ENCODE peak calls at places on chromosomes 2 and 18, in four cellular contexts. A, M, H and U are unnamed samples.

GRCh38 chr2:191166111-191166755 is 15.4 kb upstream of the STAT4 start:
- DNase-seq in A (peak), M (no peak), H (no peak), U (no peak)

GRCh38 chr2:195312662-195313061 is 344.4 kb upstream of the SLC39A10 start:
- DNase-seq in A (no peak), M (peak), H (no peak), U (no peak)

GRCh38 chr18:77108001-77108692 is 24.4 kb downstream of the MBP start:
- DNase-seq in A (peak), M (peak), H (peak), U (peak)

GRCh38 chr2:236866542-236867340 is 218.9 kb upstream of the COPS8 start:
- DNase-seq in A (no peak), M (no peak), H (peak), U (no peak)

GRCh38 chr2:28683100-28683706 is 68.4 kb upstream of the PPP1CB start:
- DNase-seq in A (peak), M (no peak), H (peak), U (no peak)

GRCh38 chr2:204357175-204357695 is 188.0 kb upstream of the PARD3B start:
- DNase-seq in A (no peak), M (no peak), H (no peak), U (no peak)

GRCh38 chr2:61016392-61017002 is 1.0 kb upstream of the PEX13 start:
- DNase-seq in A (no peak), M (peak), H (no peak), U (peak)

GRCh38 chr18:36396190-36396589 is 98.7 kb downstream of the FHOD3 start:
- DNase-seq in A (no peak), M (no peak), H (no peak), U (no peak)

GRCh38 chr2:73175663-73176204 is 26.6 kb upstream of the NOTO start:
- DNase-seq in A (peak), M (peak), H (peak), U (peak)

GRCh38 chr2:38056216-38056615 is 19.7 kb downstream of the CYP1B1 start:
- DNase-seq in A (no peak), M (no peak), H (no peak), U (no peak)

GRCh38 chr2:33681333-33681732 is 82.2 kb upstream of the FAM98A start:
- DNase-seq in A (no peak), M (no peak), H (no peak), U (no peak)
- TF ChIP-seq CTCF in A (peak), M (no peak), H (no peak), U (no peak)

GRCh38 chr18:27363918-27364317 is 178.8 kb upstream of the CHST9 start:
- DNase-seq in A (no peak), M (no peak), H (no peak), U (no peak)
- TF ChIP-seq CTCF in A (peak), M (peak), H (no peak), U (no peak)

GRCh38 chr2:235521844-235522243 is 28.0 kb downstream of the AGAP1 start:
- DNase-seq in A (no peak), M (no peak), H (no peak), U (no peak)
- TF ChIP-seq CTCF in A (no peak), M (no peak), H (no peak), U (no peak)

GRCh38 chr2:117351396-117351795 is 463.1 kb upstream of the DDX18 start:
- DNase-seq in A (no peak), M (no peak), H (no peak), U (no peak)
- TF ChIP-seq CTCF in A (no peak), M (no peak), H (no peak), U (no peak)

GRCh38 chr2:229578052-229578846 is 136.1 kb downstream of the DNER start:
- DNase-seq in A (no peak), M (no peak), H (no peak), U (no peak)
- TF ChIP-seq CTCF in A (no peak), M (no peak), H (no peak), U (no peak)

GRCh38 chr18:24731158-24731557 is 270.7 kb downstream of the HRH4 start:
- DNase-seq in A (no peak), M (peak), H (no peak), U (no peak)

GRCh38 chr18:24736686-24737085 is 276.2 kb downstream of the HRH4 start:
- DNase-seq in A (no peak), M (no peak), H (no peak), U (no peak)

GRCh38 chr18:24735504-24736243 is 275.2 kb downstream of the HRH4 start:
- DNase-seq in A (no peak), M (no peak), H (no peak), U (no peak)

GRCh38 chr18:24731981-24732380 is 271.5 kb downstream of the HRH4 start:
- DNase-seq in A (no peak), M (no peak), H (no peak), U (no peak)

GRCh38 chr18:24734058-24734457 is 273.6 kb downstream of the HRH4 start:
- DNase-seq in A (no peak), M (no peak), H (no peak), U (peak)
- TF ChIP-seq CTCF in A (peak), M (no peak), H (no peak), U (no peak)

GRCh38 chr2:9423100-9423921 is at the start of the genes CPSF3 and ITGB1BP1:
- DNase-seq in A (peak), M (peak), H (peak), U (peak)

GRCh38 chr2:9424447-9425164 is 1.2 kb downstream of the CPSF3 start:
- DNase-seq in A (no peak), M (peak), H (no peak), U (peak)

GRCh38 chr2:9423922-9424272 is 443 bp downstream of the CPSF3 start:
- DNase-seq in A (no peak), M (peak), H (no peak), U (peak)

GRCh38 chr2:9420495-9420894 is 2.8 kb downstream of the ITGB1BP1 start:
- DNase-seq in A (no peak), M (no peak), H (no peak), U (no peak)

DNA sequence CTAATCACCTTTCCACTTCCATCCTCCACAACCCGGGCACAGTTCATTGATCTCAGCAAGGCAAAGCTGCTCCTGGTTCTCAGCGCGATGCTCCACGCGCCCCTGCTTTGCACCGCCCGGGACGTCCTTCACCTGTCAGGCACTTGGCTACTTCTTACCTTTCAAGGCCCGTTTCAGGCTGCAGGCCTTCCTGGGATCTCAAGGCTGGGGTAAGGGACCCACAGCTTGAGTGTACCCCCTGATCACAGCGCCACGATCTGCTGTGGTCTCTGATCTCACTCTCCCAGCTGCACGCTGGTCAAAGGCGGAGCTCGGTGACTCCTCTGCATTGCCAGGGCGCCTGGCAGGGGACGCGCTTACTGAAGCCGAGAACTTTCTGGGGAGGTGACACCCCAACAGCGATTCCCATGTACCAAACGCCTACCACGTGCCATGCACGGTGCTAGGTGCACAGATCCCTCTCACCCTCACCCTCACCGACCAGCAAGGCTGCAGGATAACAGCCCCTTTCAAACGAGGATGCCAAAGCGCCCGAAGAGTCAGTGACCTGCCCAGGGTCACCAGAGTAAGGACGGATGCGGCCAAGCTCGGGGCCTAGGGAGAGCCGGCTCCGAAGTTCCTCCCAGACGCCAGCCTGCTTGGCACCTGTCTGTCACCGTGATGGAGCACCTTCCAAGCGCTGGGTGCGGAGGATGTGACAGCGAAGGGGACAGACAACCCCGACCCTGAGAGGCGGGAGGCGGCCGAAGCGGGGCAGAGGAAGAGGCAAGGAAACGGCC is 818 bp downstream of the ITGB1BP1 start:
- DNase-seq in A (peak), M (peak), H (peak), U (peak)
- TF ChIP-seq CTCF in A (no peak), M (no peak), H (no peak), U (no peak)

DNA sequence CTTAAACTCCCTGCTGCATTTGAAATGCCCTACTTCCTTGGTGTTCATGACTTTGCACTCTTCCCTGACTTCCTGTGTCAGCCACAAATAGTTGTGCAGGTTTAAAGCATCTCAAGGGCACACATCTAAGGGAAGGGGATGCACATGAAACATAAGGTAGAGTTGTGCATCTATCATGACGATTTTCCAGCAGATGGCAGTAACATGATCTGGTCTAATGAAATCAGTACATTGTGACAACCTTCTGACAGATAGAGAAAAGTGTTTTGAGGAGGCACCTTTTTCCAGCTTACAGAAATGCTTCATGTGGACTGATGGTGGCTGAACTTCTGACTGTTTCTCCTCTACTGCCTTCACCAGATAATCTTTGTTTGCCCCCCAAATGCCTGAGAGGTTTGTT is 238.9 kb downstream of the XIRP2 start:
- DNase-seq in A (peak), M (peak), H (no peak), U (no peak)
- TF ChIP-seq CTCF in A (peak), M (no peak), H (peak), U (no peak)

GRCh38 chr2:125227843-125228392 is 1202.8 kb downstream of the CNTNAP5 start:
- DNase-seq in A (no peak), M (peak), H (no peak), U (no peak)
- TF ChIP-seq CTCF in A (no peak), M (peak), H (no peak), U (no peak)

GRCh38 chr2:219881851-219882250 is 254.4 kb downstream of the SLC4A3 start:
- DNase-seq in A (no peak), M (no peak), H (no peak), U (no peak)

GRCh38 chr2:219887870-219888269 is 260.4 kb downstream of the SLC4A3 start:
- DNase-seq in A (no peak), M (no peak), H (no peak), U (no peak)

DNA sequence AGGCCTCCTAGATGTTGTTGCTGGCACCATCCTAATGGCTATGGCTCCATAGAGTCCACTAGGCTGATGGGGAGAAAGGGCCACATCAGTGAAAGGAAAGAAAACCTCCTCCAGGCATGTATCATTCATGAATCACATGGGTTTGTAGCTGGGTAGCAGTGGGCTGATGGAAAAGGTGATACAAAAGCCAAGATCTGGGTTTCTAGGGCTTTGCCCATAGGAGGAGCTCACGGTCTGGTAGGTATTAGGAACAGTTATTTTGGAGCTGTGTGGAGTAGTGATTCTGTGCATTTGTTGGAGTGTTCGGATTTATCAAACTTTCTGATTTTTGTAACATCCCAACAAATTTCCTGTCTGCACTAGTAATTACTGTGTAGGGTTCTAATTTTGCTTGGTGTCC is 259.2 kb downstream of the SLC4A3 start:
- DNase-seq in A (peak), M (no peak), H (no peak), U (no peak)
- TF ChIP-seq CTCF in A (peak), M (no peak), H (no peak), U (no peak)